ENCODE peak calls at places on chromosomes 16 and 17, in four cellular contexts. One of them, this sample, is unnamed.
A peak's percentile ranks its signal among the peaks of the same experiment; 100 is the strongest.

GRCh38 chr17:60901222-60901621 is 223.6 kb downstream of the BCAS3 start:
- DNase-seq in IMR-90: peak; percentile 25
- DNase-seq in HepG2: no peak
- DNase-seq in K562: no peak
- DNase-seq in this sample: no peak

GRCh38 chr16:2775317-2775716 is 1.8 kb downstream of the ELOB start:
- DNase-seq in IMR-90: no peak
- DNase-seq in HepG2: no peak
- DNase-seq in K562: no peak
- DNase-seq in this sample: no peak

GRCh38 chr17:59810894-59811153 is 81.9 kb downstream of the TUBD1 start:
- DNase-seq in IMR-90: peak; percentile 45
- DNase-seq in HepG2: no peak
- DNase-seq in K562: no peak
- DNase-seq in this sample: no peak

GRCh38 chr17:219696-220095 is 38.2 kb upstream of the DOC2B start:
- DNase-seq in IMR-90: no peak
- DNase-seq in HepG2: no peak
- DNase-seq in K562: no peak
- DNase-seq in this sample: no peak

GRCh38 chr16:27097671-27098275 is 31.0 kb downstream of the C16orf82 start:
- DNase-seq in IMR-90: no peak
- DNase-seq in HepG2: no peak
- DNase-seq in K562: no peak
- DNase-seq in this sample: no peak

GRCh38 chr17:78676415-78677302 is 99.5 kb upstream of the DNAH17 start:
- DNase-seq in IMR-90: no peak
- DNase-seq in HepG2: no peak
- DNase-seq in K562: no peak
- DNase-seq in this sample: no peak

GRCh38 chr17:35896011-35896587 is 15.9 kb upstream of the CCL5 start:
- DNase-seq in IMR-90: no peak
- DNase-seq in HepG2: no peak
- DNase-seq in K562: no peak
- DNase-seq in this sample: no peak

GRCh38 chr17:81401727-81402529 is 6.7 kb downstream of the BAHCC1 start:
- DNase-seq in IMR-90: no peak
- DNase-seq in HepG2: no peak
- DNase-seq in K562: peak; percentile 84
- DNase-seq in this sample: peak; percentile 69

GRCh38 chr17:31499771-31500554 is 108.5 kb downstream of the RAB11FIP4 start:
- DNase-seq in IMR-90: peak; percentile 22
- DNase-seq in HepG2: peak; percentile 91
- DNase-seq in K562: no peak
- DNase-seq in this sample: no peak

GRCh38 chr17:64019486-64020067 is 856 bp downstream of the ICAM2 start:
- DNase-seq in IMR-90: no peak
- DNase-seq in HepG2: no peak
- DNase-seq in K562: no peak
- DNase-seq in this sample: no peak

GRCh38 chr17:73909156-73909555 is 264.9 kb upstream of the SDK2 start:
- DNase-seq in IMR-90: no peak
- DNase-seq in HepG2: no peak
- DNase-seq in K562: no peak
- DNase-seq in this sample: no peak

GRCh38 chr16:88956546-88957455 is 20.2 kb downstream of the CBFA2T3 start:
- DNase-seq in IMR-90: no peak
- DNase-seq in HepG2: no peak
- DNase-seq in K562: no peak
- DNase-seq in this sample: no peak

GRCh38 chr16:19599968-19600716 is 44.6 kb downstream of the VPS35L start:
- DNase-seq in IMR-90: no peak
- DNase-seq in HepG2: peak; percentile 23
- DNase-seq in K562: no peak
- DNase-seq in this sample: no peak

GRCh38 chr16:66289051-66289680 is 77.3 kb upstream of the CDH5 start:
- DNase-seq in IMR-90: no peak
- DNase-seq in HepG2: no peak
- DNase-seq in K562: no peak
- DNase-seq in this sample: no peak

GRCh38 chr17:61454932-61455753 is 2.9 kb downstream of the TBX4 start:
- DNase-seq in IMR-90: no peak
- DNase-seq in HepG2: peak; percentile 88
- DNase-seq in K562: no peak
- DNase-seq in this sample: no peak

DNA sequence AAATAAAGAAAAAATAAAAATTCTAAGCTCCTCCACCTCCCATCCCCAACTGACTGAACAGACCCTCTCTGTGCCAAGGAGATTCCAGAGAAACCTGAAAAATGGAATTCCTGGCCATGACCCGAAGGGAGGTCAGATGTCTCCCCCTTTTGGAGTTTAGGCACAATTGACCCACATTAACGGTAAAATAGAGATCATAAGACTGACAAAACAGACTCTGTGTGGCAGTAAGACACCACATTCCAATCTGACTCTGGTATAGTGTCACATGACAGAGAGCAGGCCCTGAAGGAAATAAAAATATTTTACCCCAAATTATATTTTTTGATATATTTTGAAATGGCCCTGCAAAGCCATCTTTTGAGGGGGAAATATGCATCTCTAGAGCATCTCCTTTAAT is 115.1 kb upstream of the ZKSCAN2 start:
- DNase-seq in IMR-90: no peak
- DNase-seq in HepG2: no peak
- DNase-seq in K562: no peak
- DNase-seq in this sample: no peak
- TF ChIP-seq MAZ in IMR-90: no peak
- TF ChIP-seq MAZ in HepG2: no peak
- TF ChIP-seq MAZ in K562: no peak
- TF ChIP-seq MAZ in this sample: no peak

GRCh38 chr16:23949630-23950290 is 114.0 kb downstream of the PRKCB start:
- DNase-seq in IMR-90: no peak
- DNase-seq in HepG2: no peak
- DNase-seq in K562: no peak
- DNase-seq in this sample: no peak

GRCh38 chr16:23950291-23950894 is 114.6 kb downstream of the PRKCB start:
- DNase-seq in IMR-90: no peak
- DNase-seq in HepG2: no peak
- DNase-seq in K562: no peak
- DNase-seq in this sample: no peak

GRCh38 chr16:23950898-23951297 is 115.1 kb downstream of the PRKCB start:
- DNase-seq in IMR-90: no peak
- DNase-seq in HepG2: no peak
- DNase-seq in K562: no peak
- DNase-seq in this sample: no peak

GRCh38 chr16:23947838-23948237 is 112.1 kb downstream of the PRKCB start:
- DNase-seq in IMR-90: no peak
- DNase-seq in HepG2: no peak
- DNase-seq in K562: no peak
- DNase-seq in this sample: no peak

DNA sequence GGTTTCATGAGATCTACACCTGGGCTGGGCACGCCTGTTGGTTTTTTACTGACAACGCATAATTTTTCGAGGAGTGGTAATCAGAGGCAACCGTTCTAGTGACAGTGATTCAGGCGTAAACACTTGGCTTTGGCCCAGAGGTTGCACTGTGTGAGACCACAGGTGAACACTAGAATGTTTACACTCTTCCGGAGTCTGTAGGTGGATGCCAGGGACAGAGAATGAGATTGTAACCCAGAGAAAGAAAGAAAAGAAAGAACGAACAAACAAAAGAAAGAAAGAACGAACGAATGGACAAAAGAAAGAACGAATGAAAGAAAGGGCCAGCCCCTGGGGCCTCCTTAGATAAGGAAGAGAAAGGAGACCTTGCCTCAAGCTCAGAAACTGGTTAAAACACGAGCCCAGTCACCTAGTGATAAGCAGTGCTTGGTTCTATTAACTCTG is 113.2 kb downstream of the PRKCB start:
- DNase-seq in IMR-90: no peak
- DNase-seq in HepG2: no peak
- DNase-seq in K562: no peak
- DNase-seq in this sample: no peak
- TF ChIP-seq MAZ in IMR-90: no peak
- TF ChIP-seq MAZ in HepG2: no peak
- TF ChIP-seq MAZ in K562: no peak
- TF ChIP-seq MAZ in this sample: no peak

GRCh38 chr16:85750021-85750826 is 672 bp downstream of the C16orf74 start:
- DNase-seq in IMR-90: peak; percentile 46
- DNase-seq in HepG2: no peak
- DNase-seq in K562: no peak
- DNase-seq in this sample: no peak
- TF ChIP-seq MAZ in IMR-90: peak; percentile 12
- TF ChIP-seq MAZ in HepG2: no peak
- TF ChIP-seq MAZ in K562: no peak
- TF ChIP-seq MAZ in this sample: no peak

DNA sequence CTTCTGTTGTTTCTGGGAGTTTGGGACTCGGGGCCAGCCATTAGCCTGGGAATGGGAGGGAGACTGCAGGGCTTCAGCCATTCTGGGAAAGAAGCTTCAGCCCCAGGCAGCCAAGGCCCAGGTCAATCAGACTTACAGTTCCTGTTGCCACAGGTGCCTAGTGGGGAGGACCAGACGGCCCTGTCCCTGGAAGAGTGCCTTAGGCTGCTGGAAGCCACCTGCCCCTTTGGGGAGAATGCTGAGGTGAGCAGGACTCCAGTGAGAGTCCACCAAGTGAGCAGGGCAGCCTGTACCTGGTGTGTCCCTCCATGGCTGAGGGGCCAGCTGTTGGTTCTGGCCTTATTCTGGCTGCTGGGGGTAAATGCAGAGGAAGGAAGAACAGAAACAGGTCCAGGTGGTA is 8.7 kb downstream of the NFE2L1 start:
- DNase-seq in IMR-90: no peak
- DNase-seq in HepG2: no peak
- DNase-seq in K562: no peak
- DNase-seq in this sample: no peak
- TF ChIP-seq MAZ in IMR-90: no peak
- TF ChIP-seq MAZ in HepG2: no peak
- TF ChIP-seq MAZ in K562: no peak
- TF ChIP-seq MAZ in this sample: no peak

GRCh38 chr17:76532072-76532651 is 5.3 kb downstream of the CYGB start:
- DNase-seq in IMR-90: peak; percentile 17
- DNase-seq in HepG2: peak; percentile 61
- DNase-seq in K562: no peak
- DNase-seq in this sample: no peak
- TF ChIP-seq MAZ in IMR-90: no peak
- TF ChIP-seq MAZ in HepG2: peak; percentile 25
- TF ChIP-seq MAZ in K562: no peak
- TF ChIP-seq MAZ in this sample: no peak

GRCh38 chr17:7007143-7007542 is 5.3 kb upstream of the RNASEK start:
- DNase-seq in IMR-90: no peak
- DNase-seq in HepG2: no peak
- DNase-seq in K562: no peak
- DNase-seq in this sample: no peak

GRCh38 chr17:7003745-7004144 is 7.9 kb downstream of the ALOX12 start:
- DNase-seq in IMR-90: no peak
- DNase-seq in HepG2: no peak
- DNase-seq in K562: no peak
- DNase-seq in this sample: no peak

GRCh38 chr17:7005716-7006115 is 6.7 kb upstream of the RNASEK start:
- DNase-seq in IMR-90: no peak
- DNase-seq in HepG2: no peak
- DNase-seq in K562: no peak
- DNase-seq in this sample: no peak

GRCh38 chr17:7002288-7003047 is 6.6 kb downstream of the ALOX12 start:
- DNase-seq in IMR-90: no peak
- DNase-seq in HepG2: no peak
- DNase-seq in K562: no peak
- DNase-seq in this sample: no peak

GRCh38 chr17:7004398-7005253 is 7.8 kb upstream of the RNASEK start:
- DNase-seq in IMR-90: peak; percentile 54
- DNase-seq in HepG2: peak; percentile 76
- DNase-seq in K562: peak; percentile 54
- DNase-seq in this sample: peak; percentile 85
- TF ChIP-seq MAZ in IMR-90: no peak
- TF ChIP-seq MAZ in HepG2: no peak
- TF ChIP-seq MAZ in K562: no peak
- TF ChIP-seq MAZ in this sample: no peak

GRCh38 chr17:17834974-17835373 is 1.8 kb downstream of the SREBF1 start:
- DNase-seq in IMR-90: no peak
- DNase-seq in HepG2: no peak
- DNase-seq in K562: no peak
- DNase-seq in this sample: no peak
- TF ChIP-seq MAZ in IMR-90: no peak
- TF ChIP-seq MAZ in HepG2: no peak
- TF ChIP-seq MAZ in K562: no peak
- TF ChIP-seq MAZ in this sample: no peak

This sample was measured in A549.